ENCODE peak calls at places on chromosomes 13 and 19, in eight cellular contexts. V, B, T, Q, A, O, K and D are unnamed samples.

GRCh38 chr19:4012975-4013634 is 5.6 kb downstream of the PIAS4 start:
- DNase-seq in K (no peak), A (no peak), O (no peak), Q (no peak), T (no peak), B (no peak), V (no peak), D (no peak)

GRCh38 chr19:19588546-19588945 is 29.9 kb downstream of the PBX4 start:
- DNase-seq in O (no peak), T (no peak), Q (no peak), A (no peak), K (no peak), V (no peak), B (no peak), D (peak; percentile 78)

GRCh38 chr13:31433756-31434155 is 234.0 kb downstream of the B3GLCT start:
- DNase-seq in K (no peak), B (no peak), V (no peak), O (no peak), A (no peak), Q (no peak), T (no peak), D (peak; percentile 53)

GRCh38 chr13:23922005-23922932 is 25.0 kb upstream of the C1QTNF9B start:
- DNase-seq in O (no peak), T (no peak), V (no peak), A (no peak), B (no peak), K (no peak), Q (no peak), D (no peak)

GRCh38 chr19:47509973-47510372 is 4.9 kb downstream of the NAPA start:
- DNase-seq in Q (no peak), O (no peak), V (no peak), A (no peak), K (no peak), T (no peak), B (no peak), D (no peak)

GRCh38 chr19:55080915-55081772 is 5.5 kb downstream of the EPS8L1 start:
- DNase-seq in O (peak; percentile 76), Q (peak; percentile 87), T (no peak), V (peak; percentile 98), B (peak; percentile 65), A (peak; percentile 74), K (peak; percentile 85), D (peak; percentile 87)

GRCh38 chr13:49914947-49915346 is 21.2 kb downstream of the SPRYD7 start:
- DNase-seq in T (no peak), B (no peak), Q (no peak), O (no peak), K (no peak), A (no peak), V (no peak), D (no peak)

GRCh38 chr13:44050450-44051063 is 170.9 kb downstream of the LACC1 start:
- DNase-seq in Q (peak; percentile 21), O (no peak), T (no peak), K (no peak), A (peak; percentile 54), V (no peak), B (no peak), D (peak; percentile 64)

GRCh38 chr19:18519962-18520847 is 1.7 kb downstream of the ELL start:
- DNase-seq in A (peak; percentile 83), K (peak; percentile 80), O (peak; percentile 20), V (peak; percentile 67), B (peak; percentile 74), T (peak; percentile 34), Q (peak; percentile 71), D (peak; percentile 87)

GRCh38 chr13:64640002-64640401 is 2590.1 kb downstream of the PCDH9 start:
- DNase-seq in K (no peak), V (no peak), O (no peak), Q (no peak), B (no peak), A (no peak), T (no peak), D (peak; percentile 1)

GRCh38 chr19:38831142-38831605 is 420 bp downstream of the ECH1 start:
- DNase-seq in K (peak; percentile 56), Q (peak; percentile 63), O (peak; percentile 19), A (peak; percentile 90), B (peak; percentile 67), T (peak; percentile 85), V (peak; percentile 43), D (peak; percentile 94)

GRCh38 chr13:58960909-58961308 is 1202.8 kb downstream of the DIAPH3 start:
- DNase-seq in K (peak; percentile 32), V (no peak), Q (peak; percentile 19), T (no peak), B (no peak), O (no peak), A (peak; percentile 5), D (no peak)

GRCh38 chr19:9986787-9987281 is 23.5 kb downstream of the COL5A3 start:
- DNase-seq in T (peak; percentile 35), V (no peak), Q (no peak), K (peak; percentile 69), A (peak; percentile 78), B (peak; percentile 56), O (no peak), D (peak; percentile 69)

GRCh38 chr19:6062274-6062673 is 48.0 kb downstream of the RFX2 start:
- DNase-seq in T (no peak), O (no peak), Q (peak; percentile 91), K (no peak), V (no peak), A (peak; percentile 60), B (peak; percentile 67), D (no peak)

GRCh38 chr19:17242431-17243208 is 3.1 kb downstream of the NR2F6 start:
- DNase-seq in A (no peak), O (no peak), K (no peak), B (no peak), T (no peak), V (no peak), Q (no peak), D (no peak)

GRCh38 chr13:98717256-98717655 is 35.2 kb downstream of the SLC15A1 start:
- DNase-seq in V (no peak), Q (no peak), B (no peak), K (no peak), A (peak; percentile 9), O (no peak), T (no peak), D (no peak)

GRCh38 chr13:62643007-62643483 is 1227.4 kb upstream of the PCDH20 start:
- DNase-seq in T (no peak), B (no peak), K (no peak), Q (no peak), A (no peak), V (no peak), O (no peak), D (peak; percentile 27)

GRCh38 chr19:12117203-12117970 is 22.8 kb downstream of the ZNF20 start:
- DNase-seq in B (no peak), O (no peak), T (no peak), A (no peak), K (no peak), Q (no peak), V (peak; percentile 40), D (no peak)

GRCh38 chr13:95300625-95301134 is 571 bp downstream of the ABCC4 start:
- DNase-seq in K (peak; percentile 73), A (peak; percentile 57), B (peak; percentile 73), T (no peak), Q (peak; percentile 66), V (peak; percentile 50), O (peak; percentile 28), D (peak; percentile 50)

GRCh38 chr19:15780595-15781418 is 6.7 kb upstream of the OR10H5 start:
- DNase-seq in A (no peak), B (peak; percentile 44), K (no peak), Q (no peak), O (no peak), T (no peak), V (no peak), D (no peak)

DNA sequence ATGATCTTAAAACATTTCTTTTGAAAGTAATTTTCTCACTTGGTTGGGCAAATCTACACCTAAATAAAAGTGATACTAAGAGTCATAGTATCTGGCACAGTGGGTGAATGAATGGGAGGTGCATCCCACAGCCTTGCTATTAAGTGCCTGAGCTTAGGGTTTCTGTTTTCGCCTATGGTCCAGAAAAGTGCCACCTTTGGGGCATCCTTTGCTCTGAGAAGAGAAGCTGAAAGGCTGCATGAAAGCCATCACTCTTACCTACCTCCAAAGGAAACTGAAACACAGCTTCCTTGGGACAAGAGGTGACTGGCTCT is 55.6 kb upstream of the AKAP11 start:
- DNase-seq in B (no peak), Q (no peak), O (no peak), V (no peak), T (no peak), K (no peak), A (no peak), D (no peak)
- TF ChIP-seq CTCF in B (no peak), Q (no peak), O (no peak), V (no peak), T (no peak), K (no peak), A (no peak), D (no peak)

DNA sequence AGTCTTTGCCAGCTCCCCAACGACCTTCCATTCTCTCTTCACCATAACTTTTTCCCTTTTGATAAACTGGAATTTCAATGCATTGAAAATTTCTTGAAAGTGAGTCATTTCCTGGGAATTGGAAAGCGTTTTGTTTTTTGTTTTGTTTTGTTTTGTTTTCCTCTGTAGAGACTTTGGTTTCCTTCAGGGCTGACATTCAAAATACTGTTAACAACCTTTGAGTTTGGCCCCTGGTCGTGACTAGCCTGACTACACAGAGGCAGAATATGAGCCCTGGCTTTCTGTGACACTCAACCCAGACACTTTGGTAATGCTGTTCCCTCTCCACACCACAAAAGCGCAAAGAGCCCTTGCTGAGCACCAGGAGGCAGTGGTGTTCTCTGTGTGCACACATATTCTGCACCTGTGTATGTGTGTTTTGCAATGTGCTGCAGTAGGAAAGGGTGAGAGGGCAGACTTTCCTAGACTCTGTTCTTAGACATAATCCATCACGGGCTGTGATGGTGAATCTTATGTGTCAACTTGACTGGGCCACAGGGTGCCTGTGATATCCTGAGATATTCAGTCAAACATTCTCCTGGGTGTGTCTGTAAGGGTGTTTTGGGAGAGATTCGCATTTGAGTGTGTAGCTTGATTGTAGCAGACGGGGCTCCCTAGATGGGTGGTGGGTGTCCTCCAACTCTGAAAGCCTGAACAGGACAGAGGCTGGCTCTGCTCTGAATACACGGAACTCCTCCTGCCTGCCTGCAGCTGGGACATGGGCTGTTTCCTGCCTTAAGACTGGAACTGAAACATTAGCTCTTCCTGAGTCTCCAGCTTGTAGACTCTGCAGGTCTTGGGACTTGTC is 29.5 kb upstream of the ANKRD10 start:
- DNase-seq in V (peak; percentile 33), K (peak; percentile 72), B (no peak), A (peak; percentile 84), T (no peak), O (no peak), Q (peak; percentile 65), D (peak; percentile 73)
- TF ChIP-seq CTCF in V (no peak), K (peak; percentile 66), B (peak; percentile 50), A (peak; percentile 77), T (peak; percentile 72), O (peak; percentile 61), Q (peak; percentile 67), D (peak; percentile 83)

GRCh38 chr13:97433727-97434416 is at the start of gene RAP2A:
- DNase-seq in O (peak; percentile 83), T (peak; percentile 50), Q (peak; percentile 94), V (peak; percentile 89), B (peak; percentile 94), A (peak; percentile 97), K (peak; percentile 97), D (peak; percentile 90)
- TF ChIP-seq CTCF in O (no peak), T (no peak), Q (no peak), V (no peak), B (no peak), A (no peak), K (no peak), D (no peak)

DNA sequence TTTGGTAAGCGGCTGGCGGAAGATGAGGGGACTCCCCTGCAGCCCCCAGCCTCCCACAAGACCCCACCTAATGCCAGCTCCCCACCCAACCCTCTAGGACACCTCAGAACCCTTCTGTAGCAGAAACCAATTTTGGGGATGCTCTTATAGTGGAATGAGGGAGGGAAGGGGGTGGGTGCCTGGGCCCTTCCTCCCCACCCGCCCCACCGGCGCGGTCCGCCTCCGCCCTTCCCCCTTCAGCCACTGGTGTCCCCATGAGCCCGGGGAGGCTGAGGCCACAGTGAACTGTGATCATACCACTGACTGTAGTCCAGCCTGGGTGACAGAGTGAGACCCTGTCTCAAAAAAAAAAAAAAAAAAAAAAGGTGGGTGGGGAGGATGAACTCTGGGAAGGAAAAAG is 16.2 kb downstream of the TLE6 start:
- DNase-seq in Q (no peak), O (no peak), T (no peak), B (no peak), A (no peak), V (no peak), K (no peak), D (no peak)
- TF ChIP-seq CTCF in Q (no peak), O (no peak), T (no peak), B (no peak), A (no peak), V (no peak), K (no peak), D (no peak)